ENCODE peak calls at places on chromosomes 16 and 17, in four cellular contexts. One of them, this sample, is unnamed.

GRCh38 chr16:69241911-69242310 is 54.9 kb downstream of the SNTB2 start:
- DNase-seq in GM12878: no peak
- DNase-seq in SK-N-SH: no peak
- DNase-seq in H1: no peak
- DNase-seq in this sample: no peak

GRCh38 chr17:3594976-3595375 is 14.2 kb downstream of the TRPV1 start:
- DNase-seq in GM12878: no peak
- DNase-seq in SK-N-SH: no peak
- DNase-seq in H1: no peak
- DNase-seq in this sample: no peak

GRCh38 chr17:47695664-47696376 is 1.9 kb downstream of the TBKBP1 start:
- DNase-seq in GM12878: no peak
- DNase-seq in SK-N-SH: no peak
- DNase-seq in H1: peak
- DNase-seq in this sample: no peak

GRCh38 chr16:71600822-71601221 is 23.9 kb upstream of the TAT start:
- DNase-seq in GM12878: no peak
- DNase-seq in SK-N-SH: no peak
- DNase-seq in H1: no peak
- DNase-seq in this sample: peak

GRCh38 chr16:17836868-17837602 is 366.3 kb upstream of the XYLT1 start:
- DNase-seq in GM12878: no peak
- DNase-seq in SK-N-SH: no peak
- DNase-seq in H1: peak
- DNase-seq in this sample: peak

GRCh38 chr16:84347161-84347560 is 21.2 kb upstream of the ATP2C2 start:
- DNase-seq in GM12878: no peak
- DNase-seq in SK-N-SH: no peak
- DNase-seq in H1: no peak
- DNase-seq in this sample: no peak

GRCh38 chr16:31876955-31877828 is 3.6 kb downstream of the ZNF267 start:
- DNase-seq in GM12878: peak
- DNase-seq in SK-N-SH: no peak
- DNase-seq in H1: no peak
- DNase-seq in this sample: peak

GRCh38 chr16:11783319-11784047 is 13.6 kb downstream of the ZC3H7A start:
- DNase-seq in GM12878: peak
- DNase-seq in SK-N-SH: no peak
- DNase-seq in H1: no peak
- DNase-seq in this sample: no peak

GRCh38 chr16:48955791-48956190 is 325.8 kb downstream of the CBLN1 start:
- DNase-seq in GM12878: no peak
- DNase-seq in SK-N-SH: no peak
- DNase-seq in H1: no peak
- DNase-seq in this sample: no peak

GRCh38 chr17:40707720-40708119 is 4.2 kb upstream of the KRT24 start:
- DNase-seq in GM12878: no peak
- DNase-seq in SK-N-SH: no peak
- DNase-seq in H1: no peak
- DNase-seq in this sample: peak

GRCh38 chr17:35243459-35244204 is 760 bp downstream of the SLFN5 start:
- DNase-seq in GM12878: no peak
- DNase-seq in SK-N-SH: peak
- DNase-seq in H1: peak
- DNase-seq in this sample: no peak

GRCh38 chr17:47730681-47731080 is 2.4 kb upstream of the TBX21 start:
- DNase-seq in GM12878: no peak
- DNase-seq in SK-N-SH: peak
- DNase-seq in H1: no peak
- DNase-seq in this sample: no peak

GRCh38 chr16:28893291-28893690 is 15.0 kb downstream of the ATP2A1 start:
- DNase-seq in GM12878: no peak
- DNase-seq in SK-N-SH: no peak
- DNase-seq in H1: no peak
- DNase-seq in this sample: no peak

GRCh38 chr17:5897320-5897911 is 172.8 kb upstream of the WSCD1 start:
- DNase-seq in GM12878: no peak
- DNase-seq in SK-N-SH: no peak
- DNase-seq in H1: no peak
- DNase-seq in this sample: no peak

DNA sequence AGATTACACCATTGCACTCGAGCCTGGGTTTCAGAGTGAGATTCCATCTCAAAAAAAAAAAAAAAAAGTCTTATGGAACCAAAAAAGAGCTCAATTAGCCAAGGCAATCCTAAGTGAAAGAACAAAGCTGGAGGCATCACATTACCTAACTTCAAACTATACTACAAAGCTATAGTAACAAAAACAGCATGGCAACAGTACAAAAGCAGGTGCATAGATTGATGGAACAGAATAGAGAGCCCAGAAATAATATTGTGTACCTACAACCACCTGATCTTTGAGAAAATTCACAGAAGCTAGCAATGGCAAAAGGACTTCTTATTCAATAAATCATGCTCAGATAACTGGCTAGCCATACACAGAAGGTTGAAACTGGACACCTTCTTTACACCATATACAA is 24.7 kb upstream of the CCL2 start:
- DNase-seq in GM12878: no peak
- DNase-seq in SK-N-SH: no peak
- DNase-seq in H1: no peak
- DNase-seq in this sample: no peak
- TF ChIP-seq TCF12 in GM12878: no peak
- TF ChIP-seq TCF12 in SK-N-SH: no peak
- TF ChIP-seq TCF12 in H1: no peak
- TF ChIP-seq TCF12 in this sample: no peak

GRCh38 chr17:1322469-1322868 is 43.0 kb downstream of the TRARG1 start:
- DNase-seq in GM12878: no peak
- DNase-seq in SK-N-SH: no peak
- DNase-seq in H1: no peak
- DNase-seq in this sample: no peak

GRCh38 chr17:1324201-1324750 is 44.8 kb downstream of the TRARG1 start:
- DNase-seq in GM12878: no peak
- DNase-seq in SK-N-SH: no peak
- DNase-seq in H1: no peak
- DNase-seq in this sample: no peak

GRCh38 chr17:1322014-1322428 is 42.6 kb downstream of the TRARG1 start:
- DNase-seq in GM12878: no peak
- DNase-seq in SK-N-SH: no peak
- DNase-seq in H1: no peak
- DNase-seq in this sample: no peak

GRCh38 chr17:1325766-1326165 is 46.3 kb downstream of the TRARG1 start:
- DNase-seq in GM12878: no peak
- DNase-seq in SK-N-SH: no peak
- DNase-seq in H1: no peak
- DNase-seq in this sample: no peak

GRCh38 chr17:1323336-1323735 is 43.9 kb downstream of the TRARG1 start:
- DNase-seq in GM12878: no peak
- DNase-seq in SK-N-SH: no peak
- DNase-seq in H1: no peak
- DNase-seq in this sample: no peak
- TF ChIP-seq TCF12 in GM12878: no peak
- TF ChIP-seq TCF12 in SK-N-SH: no peak
- TF ChIP-seq TCF12 in H1: no peak
- TF ChIP-seq TCF12 in this sample: no peak

DNA sequence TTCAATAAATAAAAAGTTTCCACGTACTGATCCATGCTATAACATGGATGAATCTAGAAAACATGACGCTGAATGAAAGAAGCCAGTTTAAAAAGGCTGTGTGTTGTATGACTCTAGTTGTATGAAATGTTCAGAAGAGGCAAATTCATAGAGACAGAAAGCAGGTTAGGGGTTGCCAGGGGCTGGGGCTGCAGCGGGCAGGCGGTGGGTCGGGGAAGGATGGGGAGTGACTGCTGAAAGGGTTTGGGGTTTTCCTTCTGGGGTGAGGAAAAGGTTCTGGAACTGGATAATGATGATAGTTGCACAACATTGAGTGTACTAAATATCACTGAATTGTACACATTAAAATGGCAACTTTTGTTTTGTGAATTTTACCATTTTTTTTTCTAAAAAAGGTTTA is 36.3 kb downstream of the NOL11 start:
- DNase-seq in GM12878: no peak
- DNase-seq in SK-N-SH: no peak
- DNase-seq in H1: no peak
- DNase-seq in this sample: no peak
- TF ChIP-seq TCF12 in GM12878: no peak
- TF ChIP-seq TCF12 in SK-N-SH: no peak
- TF ChIP-seq TCF12 in H1: no peak
- TF ChIP-seq TCF12 in this sample: no peak

DNA sequence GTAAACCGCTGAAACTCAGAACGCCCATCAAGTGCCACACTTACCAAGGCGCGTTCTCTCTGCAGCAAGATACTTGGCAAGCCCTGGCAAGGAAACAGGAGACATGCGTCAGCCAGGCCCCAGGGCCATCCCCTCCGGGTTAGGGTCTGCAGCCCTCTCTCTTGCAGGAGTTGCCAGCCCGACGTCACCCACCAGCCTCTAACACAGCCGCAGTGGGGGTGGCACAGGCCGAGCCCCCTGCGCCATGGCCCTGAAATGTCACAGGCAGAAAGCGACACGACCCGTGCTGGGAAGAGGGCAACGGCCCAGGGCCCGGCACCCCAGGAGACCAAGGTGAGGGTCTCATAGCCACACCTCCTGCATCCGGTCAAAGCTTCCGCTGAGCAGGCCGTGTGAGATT is 21.9 kb downstream of the ELAC2 start:
- DNase-seq in GM12878: no peak
- DNase-seq in SK-N-SH: no peak
- DNase-seq in H1: no peak
- DNase-seq in this sample: no peak
- TF ChIP-seq TCF12 in GM12878: no peak
- TF ChIP-seq TCF12 in SK-N-SH: no peak
- TF ChIP-seq TCF12 in H1: no peak
- TF ChIP-seq TCF12 in this sample: no peak

DNA sequence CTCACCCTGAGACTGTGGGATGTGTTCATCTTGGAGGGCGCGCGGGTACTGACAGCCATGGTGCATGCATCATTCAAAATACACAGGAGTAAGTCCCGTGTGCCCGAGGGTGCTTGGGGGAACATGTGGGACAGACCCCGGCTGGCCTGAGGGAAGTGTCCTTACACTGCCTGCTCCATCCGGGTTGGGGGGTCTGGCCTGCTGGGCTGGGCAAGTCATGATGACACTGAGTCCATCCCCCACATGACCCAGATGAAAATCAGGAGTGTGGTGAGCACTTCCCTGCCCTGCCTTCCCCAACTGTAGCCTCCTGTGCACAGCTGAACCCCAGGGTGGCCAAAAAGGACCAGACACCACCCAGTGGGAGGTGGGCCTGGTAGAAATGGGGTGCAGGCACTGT is 10.8 kb downstream of the TBC1D26 start:
- DNase-seq in GM12878: no peak
- DNase-seq in SK-N-SH: no peak
- DNase-seq in H1: no peak
- DNase-seq in this sample: no peak
- TF ChIP-seq TCF12 in GM12878: no peak
- TF ChIP-seq TCF12 in SK-N-SH: no peak
- TF ChIP-seq TCF12 in H1: no peak
- TF ChIP-seq TCF12 in this sample: no peak

This sample was measured in HepG2.